ENCODE peak calls at places on chromosomes 16 and 17, in five cellular contexts. E is progenitor cell of endocrine pancreas, M is ELF-1, O is nucleus accumbens, L is NCI-H1105. K is an unnamed sample.

GRCh38 chr16:89318430-89318758 is 100.9 kb downstream of the ZNF778 start:
- DNase-seq in M (no peak), O (no peak), L (no peak), E (no peak), K (no peak)

GRCh38 chr17:39240631-39241030 is 14.9 kb upstream of the STAC2 start:
- DNase-seq in L (no peak), O (no peak), M (no peak), E (no peak), K (no peak)

GRCh38 chr17:48690655-48691054 is 31.7 kb downstream of the PRAC1 start:
- DNase-seq in L (no peak), E (no peak), M (no peak), O (no peak), K (no peak)

GRCh38 chr17:17698869-17699351 is 17.7 kb downstream of the RAI1 start:
- DNase-seq in O (no peak), L (no peak), E (no peak), M (peak), K (no peak)

GRCh38 chr16:82105107-82105506 is 64.9 kb downstream of the MPHOSPH6 start:
- DNase-seq in O (no peak), L (no peak), M (no peak), E (no peak), K (no peak)

GRCh38 chr17:76074390-76075363 is at the start of gene GALR2:
- DNase-seq in L (no peak), E (no peak), O (no peak), M (peak), K (no peak)

GRCh38 chr17:79619636-79620206 is 8.9 kb upstream of the RBFOX3 start:
- DNase-seq in L (no peak), E (no peak), O (no peak), M (no peak), K (no peak)

GRCh38 chr17:56786989-56787482 is 46.7 kb downstream of the C17orf67 start:
- DNase-seq in L (no peak), E (no peak), O (no peak), M (no peak), K (no peak)

K was measured in NCI-H748 treated with DMSO at 0.1 percent for 48 hours.